ENCODE peak calls at places on chromosomes 3 and 15, in ten cellular contexts. J is K562, U is PC-3, M is IMR-90, S is neural crest cell, B is dorsolateral prefrontal cortex, A is NB4, G is choroid plexus epithelial cell, T is fibroblast of mammary gland, W is astrocyte of the spinal cord. Z is an unnamed sample.

GRCh38 chr3:45816544-45816943 is 20.2 kb upstream of the SLC6A20 start:
- DNase-seq in S (no peak), U (peak), J (no peak), B (no peak), W (no peak), T (peak), G (peak), M (peak), A (no peak), Z (peak)

GRCh38 chr3:193053031-193053430 is 135.4 kb upstream of the MB21D2 start:
- DNase-seq in U (no peak), B (no peak), W (peak), A (no peak), M (no peak), S (no peak), T (peak), J (no peak), G (peak), Z (no peak)

GRCh38 chr3:169541528-169541927 is 122.0 kb downstream of the MECOM start:
- DNase-seq in B (no peak), M (no peak), J (no peak), G (no peak), S (no peak), U (no peak), A (no peak), W (no peak), T (no peak), Z (no peak)

GRCh38 chr3:129001101-129001816 is at the start of gene EFCC1:
- DNase-seq in J (no peak), G (no peak), A (no peak), M (no peak), S (peak), T (no peak), W (no peak), U (no peak), B (no peak), Z (no peak)

GRCh38 chr3:196623350-196623749 is 16.1 kb upstream of the NRROS start:
- DNase-seq in J (no peak), T (no peak), B (no peak), G (no peak), U (no peak), A (peak), M (no peak), W (no peak), S (no peak), Z (no peak)

GRCh38 chr3:63951492-63951891 is 39.3 kb upstream of the SCAANT1 start:
- DNase-seq in W (no peak), T (no peak), B (no peak), G (no peak), M (no peak), S (no peak), U (no peak), J (no peak), A (no peak), Z (no peak)

GRCh38 chr15:25971053-25971452 is 107.9 kb upstream of the ATP10A start:
- DNase-seq in G (no peak), A (no peak), J (no peak), W (no peak), T (no peak), M (peak), B (no peak), U (no peak), S (no peak), Z (no peak)

GRCh38 chr3:184230603-184231528 is 1.5 kb downstream of the VWA5B2 start:
- DNase-seq in W (no peak), J (no peak), G (no peak), M (no peak), A (no peak), B (peak), S (no peak), U (peak), T (no peak), Z (peak)

GRCh38 chr3:59064276-59064675 is 14.5 kb upstream of the CFAP20DC start:
- DNase-seq in G (peak), A (no peak), B (no peak), U (peak), T (no peak), S (no peak), M (no peak), J (no peak), W (no peak), Z (no peak)
- TF ChIP-seq CTCF in G (peak), A (peak), B (no peak), U (peak), T (no peak), S (no peak), M (no peak), J (no peak), W (peak), Z (no peak)

GRCh38 chr3:10299175-10299574 is 6.4 kb upstream of the GHRL start:
- DNase-seq in S (no peak), A (peak), M (peak), B (no peak), W (peak), J (no peak), T (peak), U (no peak), G (peak), Z (no peak)
- TF ChIP-seq CTCF in S (no peak), A (no peak), M (no peak), B (no peak), W (peak), J (no peak), T (peak), U (peak), G (peak), Z (no peak)

DNA sequence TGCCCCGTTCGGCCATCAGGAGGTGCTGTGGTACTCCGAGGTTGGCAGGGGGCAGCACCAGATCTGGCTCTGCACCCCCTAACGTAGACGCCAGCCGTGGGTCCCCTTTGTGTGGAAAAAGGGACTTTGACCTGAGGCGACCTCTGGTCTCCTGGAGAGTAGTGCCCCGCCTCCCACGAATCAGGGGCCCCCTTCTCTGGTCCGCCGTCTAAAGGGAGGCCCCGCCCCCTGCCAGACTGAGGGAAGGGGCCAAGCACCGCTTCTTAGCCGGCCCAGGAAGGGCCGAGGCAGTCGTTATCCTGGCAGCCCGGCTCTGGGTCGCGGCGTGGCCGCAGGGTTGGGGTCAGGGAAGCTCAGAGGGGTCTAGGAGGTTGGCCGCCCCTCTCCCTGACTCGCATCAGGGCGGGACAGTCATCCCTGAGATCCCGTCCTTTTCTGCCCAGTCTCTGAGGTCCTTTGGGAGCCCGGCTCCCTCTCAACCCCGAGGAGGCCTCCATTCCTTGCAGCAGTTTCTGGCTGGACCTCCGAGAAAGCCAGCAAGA is 630 bp downstream of the HYAL2 start:
- DNase-seq in S (peak), J (no peak), G (no peak), T (no peak), B (no peak), U (no peak), W (no peak), M (no peak), A (no peak), Z (no peak)
- TF ChIP-seq CTCF in S (peak), J (peak), G (peak), T (peak), B (no peak), U (peak), W (peak), M (peak), A (peak), Z (peak)

GRCh38 chr15:33810806-33811205 is 157.5 kb upstream of the CHRM5 start:
- DNase-seq in T (no peak), S (no peak), M (no peak), J (no peak), U (no peak), W (no peak), B (no peak), A (no peak), G (no peak), Z (no peak)

GRCh38 chr15:33808720-33809119 is 159.6 kb upstream of the CHRM5 start:
- DNase-seq in W (peak), S (no peak), T (no peak), B (no peak), J (no peak), U (no peak), G (peak), M (no peak), A (peak), Z (peak)

GRCh38 chr15:33807665-33808064 is 160.6 kb upstream of the CHRM5 start:
- DNase-seq in G (no peak), A (no peak), T (no peak), J (no peak), M (no peak), S (no peak), B (no peak), W (no peak), U (no peak), Z (no peak)

GRCh38 chr15:33810083-33810595 is 158.2 kb upstream of the CHRM5 start:
- DNase-seq in J (no peak), M (peak), A (no peak), T (no peak), B (no peak), U (no peak), S (no peak), G (no peak), W (no peak), Z (no peak)
- TF ChIP-seq CTCF in J (no peak), M (peak), A (no peak), T (no peak), B (no peak), U (peak), S (no peak), G (peak), W (no peak), Z (no peak)

DNA sequence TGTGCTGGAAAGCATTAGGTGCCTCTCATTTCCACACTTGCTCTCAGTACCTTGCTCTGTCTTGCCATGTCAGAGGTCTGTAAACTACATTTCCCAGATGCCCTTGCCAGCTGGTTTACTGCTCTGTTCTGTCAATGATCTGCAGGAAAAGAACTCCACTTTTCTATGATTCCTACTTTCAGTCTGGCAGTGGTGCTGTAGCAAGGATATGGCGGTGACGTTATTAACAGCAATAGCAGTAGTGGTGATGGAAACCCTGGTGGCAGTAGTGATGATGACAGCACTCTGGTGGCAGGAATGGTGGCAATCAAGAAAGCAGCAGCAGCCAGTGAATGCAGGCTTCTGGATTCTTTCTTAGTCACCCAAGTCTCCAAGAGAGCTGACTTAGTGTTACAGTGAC is 665.2 kb downstream of the DIPK2A start:
- DNase-seq in G (no peak), T (no peak), A (no peak), M (no peak), S (no peak), W (no peak), U (no peak), J (no peak), B (no peak), Z (no peak)
- TF ChIP-seq CTCF in G (no peak), T (no peak), A (no peak), M (no peak), S (peak), W (no peak), U (no peak), J (no peak), B (no peak), Z (no peak)